ENCODE peak calls at places on chromosomes 12 and 14, in four cellular contexts. Y, N, A and L are unnamed samples.

GRCh38 chr12:66947119-66947518 is 268.2 kb upstream of the GRIP1 start:
- DNase-seq in Y (no peak), N (no peak), A (no peak), L (no peak)

GRCh38 chr14:71373773-71374172 is 466.5 kb downstream of the PCNX1 start:
- DNase-seq in Y (no peak), N (no peak), A (no peak), L (no peak)

GRCh38 chr14:68873379-68873778 is 80.5 kb upstream of the ZFP36L1 start:
- DNase-seq in Y (no peak), N (no peak), A (no peak), L (no peak)

GRCh38 chr14:29529418-29529817 is 398.2 kb downstream of the PRKD1 start:
- DNase-seq in Y (no peak), N (no peak), A (no peak), L (no peak)

GRCh38 chr14:26730929-26731618 is 133.2 kb upstream of the NOVA1 start:
- DNase-seq in Y (no peak), N (no peak), A (no peak), L (no peak)

GRCh38 chr14:103401223-103402214 is 16.3 kb downstream of the MARK3 start:
- DNase-seq in Y (peak), N (no peak), A (no peak), L (no peak)

GRCh38 chr12:2422591-2422990 is 369.8 kb downstream of the CACNA1C start:
- DNase-seq in Y (no peak), N (no peak), A (no peak), L (no peak)

GRCh38 chr14:37413504-37414003 is 181.5 kb downstream of the FOXA1 start:
- DNase-seq in Y (no peak), N (no peak), A (no peak), L (no peak)

GRCh38 chr12:50111693-50112455 is at the start of gene COX14:
- DNase-seq in Y (peak), N (peak), A (peak), L (peak)

GRCh38 chr12:42756841-42757661 is 167.5 kb upstream of the PRICKLE1 start:
- DNase-seq in Y (peak), N (peak), A (no peak), L (peak)

GRCh38 chr14:99391671-99392070 is 89.0 kb downstream of the SETD3 start:
- DNase-seq in Y (no peak), N (no peak), A (no peak), L (no peak)

GRCh38 chr14:45095143-45095542 is 11.2 kb downstream of the PRPF39 start:
- DNase-seq in Y (no peak), N (no peak), A (no peak), L (no peak)

GRCh38 chr12:111532741-111533140 is 66.4 kb downstream of the ATXN2 start:
- DNase-seq in Y (no peak), N (no peak), A (no peak), L (no peak)

GRCh38 chr12:57456145-57456700 is 1.1 kb downstream of the INHBE start:
- DNase-seq in Y (no peak), N (no peak), A (no peak), L (peak)

GRCh38 chr14:32087173-32087861 is 10.2 kb downstream of the ARHGAP5 start:
- DNase-seq in Y (no peak), N (peak), A (no peak), L (no peak)

GRCh38 chr12:121626853-121627623 is 708 bp downstream of the ORAI1 start:
- DNase-seq in Y (no peak), N (no peak), A (peak), L (peak)

GRCh38 chr12:131783915-131784541 is 44.2 kb upstream of the MMP17 start:
- DNase-seq in Y (peak), N (peak), A (no peak), L (peak)

GRCh38 chr14:33711761-33712160 is 239.1 kb downstream of the EGLN3 start:
- DNase-seq in Y (no peak), N (no peak), A (no peak), L (no peak)

DNA sequence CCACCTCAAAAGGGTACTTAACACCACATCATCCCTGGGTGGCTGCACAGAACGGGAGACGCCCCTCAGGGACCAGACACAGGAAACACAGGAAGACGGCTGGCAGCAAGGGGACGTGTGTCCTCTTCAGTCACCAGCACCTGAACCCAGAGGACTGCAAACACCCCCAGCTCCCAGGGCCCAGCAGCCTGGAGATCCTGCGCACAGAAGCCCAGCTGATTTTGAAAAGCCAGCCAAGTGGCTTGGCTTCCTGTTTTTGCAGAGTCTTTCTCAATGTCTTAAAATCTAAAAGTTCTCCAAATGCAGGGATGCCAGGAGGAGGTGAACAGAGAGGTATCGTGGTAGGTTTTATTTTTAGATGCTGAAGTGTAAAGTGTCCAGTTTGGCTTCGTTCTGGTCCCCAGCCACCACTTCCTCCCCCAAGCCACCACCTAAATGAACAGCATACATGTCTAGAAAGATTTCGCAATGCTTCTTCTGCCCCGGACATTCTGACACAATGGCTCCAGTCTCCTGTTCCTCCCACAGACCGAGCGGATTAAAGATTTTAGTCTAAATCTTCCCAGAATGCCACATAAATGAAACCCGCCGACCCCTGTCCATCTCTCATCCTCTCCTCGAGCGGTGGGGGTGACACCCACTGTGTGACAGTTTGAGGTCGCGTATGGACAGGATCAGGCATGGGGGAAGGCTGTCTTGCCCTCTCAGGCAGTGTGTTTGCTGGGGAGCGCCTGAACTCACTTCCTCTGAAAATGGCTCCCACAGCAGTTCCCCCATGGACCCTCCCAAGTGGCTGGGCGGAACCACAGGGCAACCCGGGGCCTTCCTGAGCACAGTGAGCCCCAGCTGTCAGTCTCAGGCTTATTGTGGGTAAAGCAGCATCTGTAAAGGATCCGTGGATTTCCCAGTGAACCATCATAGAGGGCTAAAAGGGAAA is 41.6 kb downstream of the ITPK1 start:
- DNase-seq in Y (no peak), N (no peak), A (peak), L (no peak)
- TF ChIP-seq CTCF in Y (no peak), N (no peak), A (no peak), L (no peak)

GRCh38 chr12:51889216-51890134 is 1.6 kb downstream of the ANKRD33 start:
- DNase-seq in Y (no peak), N (no peak), A (no peak), L (no peak)
- TF ChIP-seq CTCF in Y (peak), N (no peak), A (no peak), L (no peak)

GRCh38 chr14:95490727-95491451 is 25.6 kb downstream of the SYNE3 start:
- DNase-seq in Y (no peak), N (peak), A (peak), L (no peak)
- TF ChIP-seq CTCF in Y (no peak), N (no peak), A (no peak), L (no peak)

GRCh38 chr14:24349742-24350141 is 10.0 kb upstream of the RIPK3 start:
- DNase-seq in Y (no peak), N (no peak), A (no peak), L (no peak)

GRCh38 chr14:24355009-24355408 is 13.0 kb upstream of the NFATC4 start:
- DNase-seq in Y (no peak), N (no peak), A (no peak), L (no peak)

GRCh38 chr14:24348186-24348585 is 8.4 kb upstream of the RIPK3 start:
- DNase-seq in Y (no peak), N (no peak), A (no peak), L (no peak)

GRCh38 chr14:24353551-24354529 is 14.0 kb upstream of the RIPK3 start:
- DNase-seq in Y (no peak), N (no peak), A (no peak), L (no peak)

DNA sequence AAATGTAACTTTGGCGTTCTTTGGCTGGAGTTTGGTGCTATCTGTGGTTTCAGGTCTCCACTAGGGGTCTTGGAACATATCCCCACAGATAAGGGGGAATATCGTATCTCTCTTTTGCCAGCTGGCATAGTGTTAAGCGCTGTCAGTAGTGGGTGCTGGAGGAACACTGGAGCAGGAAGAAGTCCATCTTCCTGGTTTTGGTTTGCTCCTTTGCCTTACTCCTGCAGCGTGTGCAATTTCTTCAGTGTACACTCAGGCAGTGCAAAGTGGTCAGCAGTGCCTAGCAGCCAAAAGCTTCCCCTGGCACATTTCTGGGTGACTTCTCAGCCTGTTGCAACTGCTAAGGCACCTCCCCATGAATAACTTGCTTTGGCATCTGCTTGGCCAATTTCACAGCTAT is 11.7 kb upstream of the RIPK3 start:
- DNase-seq in Y (no peak), N (no peak), A (no peak), L (no peak)
- TF ChIP-seq CTCF in Y (no peak), N (no peak), A (no peak), L (no peak)